ENCODE peak calls at places on chromosome 5, in seven cellular contexts. R is cardiac fibroblast, K is HCT116, Y is fibroblast of mammary gland, B is astrocyte of the spinal cord, T is A673, A is bronchial epithelial cell. C is an unnamed sample.

GRCh38 chr5:82339744-82340143 is 61.6 kb upstream of the RPS23 start:
- DNase-seq in B (no peak), T (no peak), R (no peak), A (no peak), K (no peak), Y (no peak), C (no peak)

GRCh38 chr5:67303356-67303755 is 106.8 kb upstream of the CD180 start:
- DNase-seq in T (peak; percentile 47), K (no peak), A (peak; percentile 67), B (no peak), Y (peak; percentile 87), R (peak; percentile 57), C (peak; percentile 73)

GRCh38 chr5:142432369-142432863 is 107.6 kb upstream of the SPRY4 start:
- DNase-seq in Y (no peak), A (no peak), R (no peak), K (no peak), T (no peak), B (no peak), C (no peak)

GRCh38 chr5:51734677-51735076 is 351.4 kb downstream of the ISL1 start:
- DNase-seq in K (no peak), T (no peak), B (no peak), A (no peak), R (no peak), Y (no peak), C (no peak)

GRCh38 chr5:148386041-148386440 is 2.3 kb downstream of the FBXO38 start:
- DNase-seq in Y (peak; percentile 11), R (no peak), B (no peak), K (no peak), A (no peak), T (no peak), C (no peak)

GRCh38 chr5:28729067-28729466 is 1690.7 kb upstream of the CDH9 start:
- DNase-seq in A (no peak), B (no peak), R (no peak), Y (no peak), T (no peak), K (no peak), C (no peak)

GRCh38 chr5:110478899-110479298 is 247.6 kb downstream of the TMEM232 start:
- DNase-seq in R (peak; percentile 74), K (no peak), A (peak; percentile 44), T (peak; percentile 12), Y (peak; percentile 79), B (peak; percentile 95), C (peak; percentile 4)

GRCh38 chr5:177545487-177546261 is 8.7 kb downstream of the FAM193B start:
- DNase-seq in T (peak; percentile 26), K (no peak), R (peak; percentile 95), B (no peak), Y (peak; percentile 97), A (peak; percentile 90), C (no peak)

GRCh38 chr5:167918492-167919267 is 372.8 kb upstream of the WWC1 start:
- DNase-seq in Y (no peak), R (no peak), B (no peak), A (no peak), K (no peak), T (no peak), C (no peak)

GRCh38 chr5:52580921-52581320 is 206.8 kb upstream of the ITGA1 start:
- DNase-seq in K (no peak), R (peak; percentile 5), A (peak; percentile 91), B (peak; percentile 94), Y (peak; percentile 68), T (peak; percentile 78), C (peak; percentile 4)

GRCh38 chr5:97163360-97163764 is 19.7 kb downstream of the RIOK2 start:
- DNase-seq in B (peak; percentile 43), T (peak; percentile 29), K (no peak), R (peak; percentile 36), A (peak; percentile 23), Y (peak; percentile 44), C (no peak)

GRCh38 chr5:169763437-169764301 is 126.6 kb downstream of the DOCK2 start:
- DNase-seq in T (no peak), Y (no peak), A (no peak), B (no peak), R (no peak), K (no peak), C (no peak)

GRCh38 chr5:77080905-77081304 is 6.2 kb downstream of the ZBED3 start:
- DNase-seq in R (no peak), Y (no peak), K (no peak), T (no peak), A (no peak), B (no peak), C (no peak)

GRCh38 chr5:145855842-145856267 is 17.0 kb downstream of the GRXCR2 start:
- DNase-seq in T (no peak), A (no peak), B (peak; percentile 22), Y (no peak), K (no peak), R (no peak), C (no peak)
- H3K4me3 ChIP-seq in T (no peak overlapping the region), A (no peak overlapping the region), B (no peak overlapping the region), Y (no peak overlapping the region), K (no peak overlapping the region), R (no peak overlapping the region), C (no peak overlapping the region)

GRCh38 chr5:7393921-7394799 is 1.8 kb upstream of the ADCY2 start:
- DNase-seq in B (no peak), Y (no peak), K (no peak), R (no peak), A (no peak), T (no peak), C (no peak)

GRCh38 chr5:7396169-7397004 is 449 bp downstream of the ADCY2 start:
- DNase-seq in T (peak; percentile 15), B (no peak), A (peak; percentile 21), Y (peak; percentile 8), R (no peak), K (no peak), C (no peak)

GRCh38 chr5:7395432-7396168 is at the start of gene ADCY2:
- DNase-seq in R (no peak), K (no peak), T (no peak), B (no peak), Y (no peak), A (no peak), C (no peak)

GRCh38 chr5:7397005-7397546 is 1.1 kb downstream of the ADCY2 start:
- DNase-seq in A (no peak), B (peak; percentile 22), Y (peak; percentile 14), R (no peak), T (peak; percentile 35), K (no peak), C (no peak)

GRCh38 chr5:7394889-7395431 is 978 bp upstream of the ADCY2 start:
- DNase-seq in A (no peak), R (no peak), B (no peak), T (no peak), K (no peak), Y (no peak), C (no peak)
- TF ChIP-seq CTCF in A (no peak), R (no peak), B (no peak), T (no peak), K (no peak), Y (no peak), C (no peak)

DNA sequence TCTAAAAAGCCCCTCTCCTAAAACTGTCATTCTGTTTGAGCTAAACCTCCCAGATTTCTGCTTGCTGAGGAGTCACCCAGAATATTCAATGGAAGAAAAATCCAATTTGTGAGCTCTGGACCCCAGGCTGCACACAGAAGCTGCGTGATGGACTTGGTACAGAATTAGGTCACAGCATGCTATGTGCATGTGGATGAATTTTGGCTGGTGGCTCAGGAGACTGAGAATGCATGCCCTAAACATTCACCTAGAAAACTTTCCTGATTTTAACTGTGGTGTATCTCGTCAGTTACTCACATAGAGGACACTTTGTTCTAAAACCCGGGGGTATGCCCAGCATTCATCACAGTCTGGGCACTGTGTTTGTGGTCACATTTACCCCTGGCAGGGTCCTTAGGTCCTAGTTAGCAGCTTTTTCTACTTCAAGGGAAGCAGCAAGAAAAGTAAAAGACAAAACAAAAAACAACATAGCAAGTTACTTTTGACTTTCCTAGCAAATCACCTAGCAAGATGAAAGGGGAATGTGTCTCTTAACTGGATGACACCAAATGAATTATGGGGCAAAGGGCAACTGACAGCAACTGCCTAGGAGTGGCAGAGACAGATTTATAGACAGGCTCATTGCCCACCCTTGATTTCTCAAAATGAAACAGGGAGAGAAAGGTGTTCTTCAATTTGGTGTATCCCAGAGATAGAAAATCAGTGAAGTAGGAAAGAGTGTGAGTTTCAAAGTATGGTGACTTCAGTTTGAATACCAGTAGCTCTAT is 8.3 kb upstream of the SHROOM1 start:
- DNase-seq in K (no peak), Y (no peak), A (no peak), B (no peak), T (no peak), R (no peak), C (no peak)
- H3K4me3 ChIP-seq in K (no peak overlapping the region), Y (no peak overlapping the region), A (no peak overlapping the region), B (no peak overlapping the region), T (no peak overlapping the region), R (no peak overlapping the region), C (no peak overlapping the region)

DNA sequence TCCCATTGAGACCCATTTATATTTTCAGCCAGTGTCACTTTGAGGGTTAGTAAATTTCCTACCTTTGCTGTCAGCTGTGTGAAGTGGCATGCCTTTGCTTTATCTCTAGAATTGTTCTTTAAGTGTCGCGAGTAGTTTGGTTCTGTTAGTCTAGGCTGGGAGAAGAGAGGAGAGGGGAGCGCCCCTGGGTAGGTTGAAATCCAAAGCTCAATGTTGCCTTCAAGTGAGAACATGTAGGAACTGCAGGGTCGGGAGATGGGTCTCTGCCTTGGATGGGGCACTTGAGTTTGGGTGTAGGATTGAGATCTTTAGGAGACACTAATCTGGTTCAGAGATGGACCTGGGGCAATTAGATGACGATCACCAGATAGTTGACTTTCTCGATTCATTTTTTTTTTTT is 46.3 kb downstream of the STC2 start:
- DNase-seq in R (peak; percentile 54), B (no peak), A (no peak), Y (no peak), T (peak; percentile 39), K (no peak), C (no peak)
- TF ChIP-seq CTCF in R (peak; percentile 40), B (peak; percentile 53), A (peak; percentile 25), Y (peak; percentile 32), T (peak; percentile 47), K (peak; percentile 45), C (peak; percentile 24)